ENCODE peak calls at places on chromosomes 12 and 14, in six cellular contexts. Z, T, A, J, E and O are unnamed samples.

GRCh38 chr14:75630695-75631452 is 29.8 kb downstream of the ERG28 start:
- DNase-seq in J (no peak), Z (no peak), E (no peak), A (no peak), T (no peak), O (no peak)

GRCh38 chr12:127785535-127785934 is 481.4 kb upstream of the TMEM132C start:
- DNase-seq in J (no peak), T (peak; percentile 15), Z (no peak), E (no peak), A (no peak), O (no peak)

GRCh38 chr14:72254202-72254939 is 322.1 kb downstream of the RGS6 start:
- DNase-seq in J (no peak), Z (no peak), A (no peak), T (no peak), E (no peak), O (no peak)

GRCh38 chr12:69649529-69649928 is 38.8 kb upstream of the LRRC10 start:
- DNase-seq in Z (no peak), J (no peak), A (no peak), E (no peak), T (peak; percentile 6), O (no peak)

GRCh38 chr14:76917158-76917596 is 91.0 kb downstream of the LRRC74A start:
- DNase-seq in Z (peak; percentile 51), A (no peak), T (peak; percentile 86), J (peak; percentile 78), E (peak; percentile 81), O (no peak)

GRCh38 chr12:126608607-126609175 is 1543.5 kb downstream of the AACS start:
- DNase-seq in A (no peak), Z (no peak), J (no peak), T (peak; percentile 10), E (no peak), O (no peak)

GRCh38 chr12:102479099-102479887 is 1.1 kb downstream of the IGF1 start:
- DNase-seq in J (no peak), T (no peak), Z (no peak), E (no peak), A (no peak), O (peak; percentile 45)

GRCh38 chr12:82517027-82517426 is 158.7 kb downstream of the METTL25 start:
- DNase-seq in J (no peak), T (peak; percentile 18), E (peak; percentile 22), A (peak; percentile 12), Z (no peak), O (no peak)

GRCh38 chr14:39310071-39310470 is 76.4 kb downstream of the MIA2 start:
- DNase-seq in A (no peak), J (no peak), E (no peak), T (no peak), Z (no peak), O (no peak)

GRCh38 chr14:39396448-39396847 is 35.8 kb downstream of the FBXO33 start:
- DNase-seq in J (no peak), Z (no peak), T (peak; percentile 17), E (no peak), A (no peak), O (no peak)

GRCh38 chr14:85332401-85332800 is 197.5 kb upstream of the FLRT2 start:
- DNase-seq in A (no peak), E (no peak), Z (no peak), J (no peak), T (no peak), O (no peak)

GRCh38 chr14:77989441-77989891 is 180.7 kb upstream of the NRXN3 start:
- DNase-seq in J (no peak), A (no peak), Z (no peak), T (no peak), E (no peak), O (no peak)

GRCh38 chr14:25118671-25119070 is 68.7 kb upstream of the STXBP6 start:
- DNase-seq in E (no peak), Z (no peak), A (no peak), T (no peak), J (no peak), O (no peak)

GRCh38 chr14:58824106-58824505 is 186.3 kb downstream of the DACT1 start:
- DNase-seq in Z (no peak), A (no peak), T (no peak), J (no peak), E (no peak), O (no peak)

GRCh38 chr12:73991138-73991537 is 546.5 kb upstream of the ATXN7L3B start:
- DNase-seq in J (no peak), Z (no peak), E (no peak), T (no peak), A (no peak), O (no peak)

GRCh38 chr12:109811624-109811995 is 21.6 kb downstream of the TRPV4 start:
- DNase-seq in Z (no peak), A (no peak), J (no peak), E (no peak), T (no peak), O (no peak)

GRCh38 chr12:51951843-51952722 is 584 bp downstream of the ACVR1B start:
- DNase-seq in E (no peak), T (peak; percentile 37), J (no peak), A (no peak), Z (peak; percentile 33), O (peak; percentile 9)

GRCh38 chr14:34872822-34873590 is 2.2 kb downstream of the BAZ1A start:
- DNase-seq in A (peak; percentile 47), J (no peak), E (no peak), T (peak; percentile 57), Z (no peak), O (peak; percentile 14)

GRCh38 chr12:55700255-55701018 is 7.3 kb downstream of the ITGA7 start:
- DNase-seq in E (no peak), J (no peak), T (no peak), A (no peak), Z (peak; percentile 75), O (no peak)

GRCh38 chr12:16224196-16224595 is 53.3 kb downstream of the SLC15A5 start:
- DNase-seq in J (no peak), A (no peak), T (no peak), E (no peak), Z (no peak), O (no peak)

GRCh38 chr12:31589582-31589895 is 1.4 kb downstream of the DENND5B start:
- DNase-seq in J (no peak), A (no peak), E (no peak), Z (no peak), T (no peak), O (no peak)

GRCh38 chr14:76257842-76258397 is 106.2 kb downstream of the GPATCH2L start:
- DNase-seq in J (no peak), T (no peak), E (no peak), A (no peak), Z (no peak), O (no peak)

DNA sequence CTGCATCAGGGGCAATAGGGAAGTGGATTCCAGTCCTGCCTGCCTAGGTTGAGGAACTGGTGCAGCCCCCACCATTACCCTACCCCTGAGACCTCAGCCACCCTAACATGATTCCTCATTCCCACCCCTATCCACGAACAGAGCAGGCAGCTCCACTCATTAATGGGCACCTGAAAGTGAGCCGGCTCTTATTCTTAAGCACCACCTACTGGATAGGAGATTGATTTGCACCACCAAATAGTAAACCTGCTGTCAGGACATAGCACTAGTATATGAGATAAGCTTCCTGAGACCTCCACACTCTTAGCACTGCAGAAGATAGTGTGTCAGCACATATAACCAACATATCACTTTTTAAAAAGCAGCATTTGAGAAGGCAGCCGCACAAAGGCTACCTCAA is 573.2 kb downstream of the SOX5 start:
- DNase-seq in Z (no peak), T (no peak), A (no peak), E (no peak), J (no peak), O (no peak)
- TF ChIP-seq CTCF in Z (no peak), T (peak; percentile 7), A (no peak), E (no peak), J (no peak), O (peak; percentile 14)

GRCh38 chr14:30558362-30558674 is 640 bp upstream of the G2E3 start:
- DNase-seq in J (no peak), A (no peak), T (no peak), E (no peak), Z (no peak), O (no peak)
- H3K4me3 ChIP-seq in J (peak overlapping the region; percentile 99), A (peak overlapping the region; percentile 87), T (peak overlapping the region; percentile 83), E (no peak overlapping the region), Z (peak overlapping the region; percentile 90), O (peak overlapping the region; percentile 94)

GRCh38 chr12:68332726-68333630 is 816 bp upstream of the MDM1 start:
- DNase-seq in T (no peak), Z (no peak), A (no peak), E (no peak), J (no peak), O (no peak)

GRCh38 chr12:68335462-68335861 is 3.3 kb upstream of the MDM1 start:
- DNase-seq in E (no peak), J (no peak), Z (no peak), T (no peak), A (no peak), O (no peak)

GRCh38 chr12:68331869-68332725 is at the start of gene MDM1:
- DNase-seq in A (peak; percentile 78), E (peak; percentile 95), Z (peak; percentile 96), T (peak; percentile 98), J (peak; percentile 94), O (peak; percentile 97)

GRCh38 chr12:68331500-68331868 is 678 bp downstream of the MDM1 start:
- DNase-seq in A (no peak), Z (no peak), J (peak; percentile 44), T (no peak), E (no peak), O (no peak)

DNA sequence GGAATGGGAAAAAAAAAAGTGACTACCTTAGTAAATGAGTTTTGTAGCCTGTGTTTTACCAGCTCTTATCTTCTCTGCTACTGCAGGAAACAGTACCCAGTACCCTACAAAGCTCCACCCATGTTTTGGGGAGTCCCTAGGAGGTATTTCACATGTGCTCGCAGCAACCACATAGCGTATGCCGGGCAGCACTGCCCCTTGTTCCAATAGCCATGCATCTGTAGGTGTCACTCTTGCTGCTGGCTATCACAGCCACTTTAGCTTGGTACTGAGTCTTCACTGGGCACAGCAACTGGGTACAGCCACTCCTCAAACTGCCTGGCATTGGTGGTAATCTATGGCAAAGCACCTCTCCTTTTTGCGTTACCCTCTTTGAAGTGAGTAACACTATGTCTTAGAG is 2.0 kb upstream of the MDM1 start:
- DNase-seq in E (no peak), T (no peak), A (no peak), Z (no peak), J (no peak), O (no peak)
- TF ChIP-seq CTCF in E (no peak), T (no peak), A (peak; percentile 85), Z (peak; percentile 9), J (no peak), O (peak; percentile 33)

DNA sequence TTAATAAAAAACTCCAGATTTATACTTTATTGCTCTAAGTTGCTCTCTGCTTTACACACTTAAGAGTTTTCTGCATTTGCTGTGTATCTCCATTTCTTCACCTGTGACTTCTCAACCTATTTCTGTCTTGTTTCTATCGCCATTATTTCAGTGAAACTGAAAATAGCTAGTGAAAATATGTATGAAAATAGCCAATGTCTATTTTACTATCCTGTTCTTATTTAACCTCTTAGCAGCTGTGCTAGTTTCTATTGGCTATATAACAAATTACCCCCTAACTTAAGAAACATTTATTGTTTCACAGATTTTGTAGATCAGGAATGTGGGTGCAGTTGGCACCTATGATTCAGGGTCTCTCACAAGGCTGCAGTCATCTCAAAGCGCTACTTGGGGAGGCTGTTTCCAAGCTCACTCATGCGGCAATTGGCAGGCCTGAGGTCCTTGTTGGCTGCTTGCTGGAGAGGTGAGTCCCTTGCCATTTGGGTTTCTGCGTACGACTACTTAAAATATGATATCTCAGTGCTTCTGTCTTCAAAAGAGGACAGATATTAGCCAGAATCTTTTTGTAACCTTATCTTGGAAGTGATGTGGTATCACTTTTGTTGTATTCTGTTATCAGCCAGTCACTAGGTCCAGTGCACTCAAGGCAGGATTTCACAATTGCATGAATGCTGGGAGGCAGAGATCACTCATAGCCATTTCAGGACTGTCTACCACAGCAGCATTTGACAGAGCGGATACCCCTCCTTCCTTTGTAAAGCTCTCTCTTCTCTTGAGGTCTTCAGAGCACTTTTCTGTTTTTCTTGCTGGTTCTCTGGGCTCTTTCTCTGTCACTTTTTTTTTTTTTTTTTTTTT is 7.2 kb downstream of the ERC1 start:
- DNase-seq in E (no peak), J (no peak), Z (no peak), A (no peak), T (no peak), O (peak; percentile 25)
- H3K4me3 ChIP-seq in E (no peak overlapping the region), J (no peak overlapping the region), Z (no peak overlapping the region), A (no peak overlapping the region), T (no peak overlapping the region), O (peak overlapping the region; percentile 12)